ENCODE peak calls at places on chromosome 14, in eight cellular contexts. S is psoas muscle, H is heart right ventricle, K is Panc1, V is heart left ventricle, R is astrocyte of the cerebellum, A is mesothelial cell of epicardium, E is fibroblast of pulmonary artery. W is an unnamed sample.
A peak's percentile ranks its signal among the peaks of the same experiment; 100 is the strongest.

GRCh38 chr14:55976619-55977018 is 141.6 kb upstream of the PELI2 start:
- DNase-seq in S (no peak), H (no peak), K (no peak), V (no peak), R (no peak), A (no peak), E (peak; percentile 52), W (no peak)

GRCh38 chr14:103185051-103186027 is 62.1 kb downstream of the TNFAIP2 start:
- DNase-seq in S (no peak), H (no peak), K (peak; percentile 32), V (no peak), R (peak; percentile 33), A (no peak), E (peak; percentile 57), W (no peak)

GRCh38 chr14:72544615-72545387 is 349.1 kb downstream of the DPF3 start:
- DNase-seq in S (no peak), H (no peak), K (no peak), V (no peak), R (no peak), A (no peak), E (no peak), W (no peak)

GRCh38 chr14:61355892-61356325 is 34.5 kb downstream of the PRKCH start:
- DNase-seq in S (peak; percentile 43), H (peak; percentile 23), K (no peak), V (peak; percentile 52), R (no peak), A (no peak), E (peak; percentile 96), W (peak; percentile 90)

GRCh38 chr14:59305836-59306555 is 117.5 kb downstream of the DAAM1 start:
- DNase-seq in S (no peak), H (no peak), K (no peak), V (no peak), R (no peak), A (no peak), E (peak; percentile 64), W (no peak)

GRCh38 chr14:67722293-67722692 is 20.6 kb downstream of the RDH12 start:
- DNase-seq in S (peak; percentile 55), H (peak; percentile 77), K (no peak), V (peak; percentile 74), R (peak; percentile 8), A (no peak), E (peak; percentile 58), W (no peak)

GRCh38 chr14:96198430-96199133 is 6.1 kb upstream of the BDKRB2 start:
- DNase-seq in S (no peak), H (no peak), K (no peak), V (no peak), R (no peak), A (no peak), E (no peak), W (no peak)

GRCh38 chr14:101457936-101458535 is 103.3 kb upstream of the DIO3 start:
- DNase-seq in S (no peak), H (no peak), K (no peak), V (no peak), R (no peak), A (no peak), E (no peak), W (no peak)

GRCh38 chr14:52447236-52447635 is 105.1 kb downstream of the TXNDC16 start:
- DNase-seq in S (no peak), H (no peak), K (no peak), V (no peak), R (no peak), A (no peak), E (no peak), W (no peak)

GRCh38 chr14:35897616-35898111 is 71.5 kb downstream of the BRMS1L start:
- DNase-seq in S (no peak), H (no peak), K (no peak), V (no peak), R (no peak), A (no peak), E (no peak), W (no peak)

GRCh38 chr14:52078093-52078492 is 9.2 kb upstream of the NID2 start:
- DNase-seq in S (no peak), H (no peak), K (no peak), V (no peak), R (no peak), A (no peak), E (peak; percentile 53), W (no peak)

GRCh38 chr14:37474191-37474590 is 120.9 kb downstream of the FOXA1 start:
- DNase-seq in S (no peak), H (no peak), K (no peak), V (no peak), R (no peak), A (no peak), E (no peak), W (no peak)

GRCh38 chr14:32763673-32764072 is 175.0 kb upstream of the NPAS3 start:
- DNase-seq in S (no peak), H (no peak), K (no peak), V (no peak), R (no peak), A (no peak), E (no peak), W (no peak)

GRCh38 chr14:61620130-61620946 is 75.0 kb upstream of the HIF1A start:
- DNase-seq in S (no peak), H (no peak), K (no peak), V (no peak), R (peak; percentile 90), A (no peak), E (peak; percentile 98), W (no peak)

GRCh38 chr14:70032447-70032846 is 153.2 kb downstream of the SMOC1 start:
- DNase-seq in S (no peak), H (no peak), K (no peak), V (no peak), R (no peak), A (no peak), E (no peak), W (no peak)

GRCh38 chr14:70032016-70032415 is 152.8 kb downstream of the SMOC1 start:
- DNase-seq in S (no peak), H (no peak), K (no peak), V (no peak), R (no peak), A (no peak), E (no peak), W (no peak)

GRCh38 chr14:70034257-70034656 is 154.5 kb downstream of the SLC8A3 start:
- DNase-seq in S (no peak), H (no peak), K (no peak), V (no peak), R (no peak), A (no peak), E (no peak), W (no peak)

GRCh38 chr14:70036665-70037064 is 152.1 kb downstream of the SLC8A3 start:
- DNase-seq in S (no peak), H (no peak), K (no peak), V (no peak), R (no peak), A (no peak), E (no peak), W (no peak)

GRCh38 chr14:70033561-70033960 is 154.3 kb downstream of the SMOC1 start:
- DNase-seq in S (no peak), H (no peak), K (no peak), V (no peak), R (no peak), A (no peak), E (no peak), W (no peak)
- TF ChIP-seq CTCF in S (no peak), H (no peak), K (no peak), V (no peak), R (no peak), A (no peak), E (no peak), W (no peak)

GRCh38 chr14:81868172-81868571 is 334.5 kb upstream of the SEL1L start:
- DNase-seq in S (no peak), H (no peak), K (no peak), V (no peak), R (no peak), A (no peak), E (no peak), W (no peak)
- TF ChIP-seq CTCF in S (no peak), H (no peak), K (no peak), V (no peak), R (no peak), A (no peak), E (no peak), W (no peak)

GRCh38 chr14:25381498-25381897 is 331.6 kb upstream of the STXBP6 start:
- DNase-seq in S (no peak), H (no peak), K (no peak), V (no peak), R (no peak), A (no peak), E (peak; percentile 3), W (no peak)
- TF ChIP-seq CTCF in S (no peak), H (no peak), K (no peak), V (no peak), R (no peak), A (peak; percentile 23), E (peak; percentile 25), W (no peak)

GRCh38 chr14:22112004-22112403 is 438.4 kb upstream of the OR4E1 start:
- DNase-seq in S (no peak), H (peak; percentile 6), K (no peak), V (no peak), R (no peak), A (no peak), E (no peak), W (no peak)
- TF ChIP-seq CTCF in S (peak; percentile 6), H (no peak), K (peak; percentile 60), V (peak; percentile 35), R (peak; percentile 39), A (peak; percentile 69), E (peak; percentile 38), W (no peak)

DNA sequence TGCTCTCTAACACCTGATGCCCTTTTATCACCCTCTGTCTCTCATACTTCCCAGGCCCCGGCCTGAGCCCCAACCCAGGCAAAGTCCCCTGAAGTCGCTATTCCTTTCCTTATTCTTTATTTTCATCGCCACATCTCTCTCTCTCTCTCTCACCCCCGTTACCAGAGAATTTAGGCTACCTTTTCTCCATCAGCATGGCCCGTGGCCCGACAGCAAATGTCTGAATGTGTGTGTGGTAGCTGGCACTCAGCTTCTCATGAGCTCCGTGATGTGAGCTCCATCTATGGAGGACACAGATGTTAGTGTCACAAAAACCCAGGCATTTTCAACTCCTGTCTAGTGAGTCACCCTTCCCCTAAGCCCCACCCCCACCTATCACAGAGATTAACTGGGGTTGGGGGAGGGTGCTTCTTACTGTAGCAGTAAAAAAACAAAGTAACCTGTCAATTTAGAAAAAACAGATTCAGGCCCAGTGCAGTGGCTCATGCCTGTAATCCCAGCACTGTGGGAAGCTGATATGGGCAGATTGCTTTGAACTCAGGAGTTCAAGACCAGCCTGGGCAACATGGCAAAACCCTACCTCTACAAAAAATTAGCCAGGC is 53.8 kb downstream of the VCPKMT start:
- DNase-seq in S (no peak), H (no peak), K (no peak), V (no peak), R (no peak), A (no peak), E (peak; percentile 73), W (peak; percentile 82)
- TF ChIP-seq CTCF in S (no peak), H (no peak), K (no peak), V (no peak), R (no peak), A (no peak), E (no peak), W (no peak)

GRCh38 chr14:28773917-28774691 is 7.5 kb downstream of the FOXG1 start:
- DNase-seq in S (peak; percentile 56), H (no peak), K (no peak), V (no peak), R (peak; percentile 74), A (no peak), E (peak; percentile 64), W (no peak)
- TF ChIP-seq CTCF in S (no peak), H (no peak), K (no peak), V (no peak), R (peak; percentile 76), A (no peak), E (peak; percentile 56), W (no peak)

W was measured in lower leg skin.